ENCODE peak calls at places on chromosomes 2 and 18, in nine cellular contexts. K, S, E, J, T, O, A, N and H are unnamed samples.

GRCh38 chr2:46839045-46839444 is 76.6 kb downstream of the MCFD2 start:
- DNase-seq in K (no peak), S (peak), E (no peak), J (no peak), T (no peak), O (no peak), A (no peak), N (no peak), H (no peak)

GRCh38 chr2:234308814-234309195 is 188.1 kb downstream of the ARL4C start:
- DNase-seq in K (no peak), S (no peak), E (peak), J (peak), T (peak), O (peak), A (peak), N (peak), H (no peak)

GRCh38 chr2:37871453-37872191 is 53.5 kb upstream of the RMDN2 start:
- DNase-seq in K (no peak), S (no peak), E (peak), J (no peak), T (no peak), O (no peak), A (peak), N (no peak), H (no peak)

GRCh38 chr18:28469946-28470345 is 293.0 kb upstream of the CDH2 start:
- DNase-seq in K (no peak), S (no peak), E (no peak), J (no peak), T (no peak), O (no peak), A (no peak), N (no peak), H (no peak)

GRCh38 chr2:181466661-181467576 is 9.7 kb downstream of the ITGA4 start:
- DNase-seq in K (peak), S (peak), E (peak), J (peak), T (no peak), O (peak), A (peak), N (peak), H (no peak)

GRCh38 chr2:221451836-221452774 is 120.0 kb downstream of the EPHA4 start:
- DNase-seq in K (no peak), S (no peak), E (no peak), J (no peak), T (no peak), O (no peak), A (no peak), N (no peak), H (no peak)

GRCh38 chr2:218019411-218020060 is 16.7 kb upstream of the TNS1 start:
- DNase-seq in K (no peak), S (peak), E (peak), J (no peak), T (no peak), O (no peak), A (no peak), N (no peak), H (no peak)

GRCh38 chr2:239193426-239193825 is 207.4 kb downstream of the HDAC4 start:
- DNase-seq in K (peak), S (no peak), E (no peak), J (peak), T (no peak), O (no peak), A (no peak), N (no peak), H (no peak)

GRCh38 chr18:77234504-77235365 is 14.9 kb upstream of the GALR1 start:
- DNase-seq in K (no peak), S (no peak), E (no peak), J (no peak), T (no peak), O (no peak), A (no peak), N (no peak), H (no peak)

GRCh38 chr18:8561123-8561905 is 47.9 kb upstream of the RAB12 start:
- DNase-seq in K (no peak), S (no peak), E (no peak), J (peak), T (no peak), O (no peak), A (no peak), N (no peak), H (no peak)

GRCh38 chr2:65729246-65729645 is 296.8 kb upstream of the SPRED2 start:
- DNase-seq in K (no peak), S (no peak), E (no peak), J (no peak), T (no peak), O (no peak), A (no peak), N (no peak), H (no peak)

GRCh38 chr2:17056236-17056635 is 390.6 kb upstream of the CYRIA start:
- DNase-seq in K (no peak), S (no peak), E (no peak), J (no peak), T (no peak), O (no peak), A (no peak), N (no peak), H (no peak)

GRCh38 chr18:47777626-47778025 is 152.8 kb downstream of the SMAD2 start:
- DNase-seq in K (no peak), S (no peak), E (no peak), J (no peak), T (no peak), O (no peak), A (no peak), N (no peak), H (no peak)

GRCh38 chr2:109533823-109534222 is 79.9 kb downstream of the SEPTIN10 start:
- DNase-seq in K (no peak), S (no peak), E (no peak), J (no peak), T (no peak), O (no peak), A (no peak), N (no peak), H (no peak)

GRCh38 chr2:158619496-158619895 is 162.7 kb downstream of the PKP4 start:
- DNase-seq in K (no peak), S (no peak), E (peak), J (no peak), T (no peak), O (no peak), A (peak), N (peak), H (no peak)

GRCh38 chr2:145617906-145618305 is 1098.0 kb upstream of the ZEB2 start:
- DNase-seq in K (no peak), S (no peak), E (no peak), J (no peak), T (no peak), O (no peak), A (peak), N (no peak), H (no peak)
- TF ChIP-seq POLR2A in K (no peak), S (no peak), E (no peak), J (no peak), T (no peak), O (no peak), A (no peak), N (no peak), H (no peak)

GRCh38 chr2:15158532-15158931 is 402.6 kb downstream of the NBAS start:
- DNase-seq in K (no peak), S (no peak), E (no peak), J (no peak), T (no peak), O (no peak), A (no peak), N (no peak), H (no peak)
- TF ChIP-seq POLR2A in K (no peak), S (no peak), E (no peak), J (no peak), T (no peak), O (no peak), A (no peak), N (no peak), H (no peak)

DNA sequence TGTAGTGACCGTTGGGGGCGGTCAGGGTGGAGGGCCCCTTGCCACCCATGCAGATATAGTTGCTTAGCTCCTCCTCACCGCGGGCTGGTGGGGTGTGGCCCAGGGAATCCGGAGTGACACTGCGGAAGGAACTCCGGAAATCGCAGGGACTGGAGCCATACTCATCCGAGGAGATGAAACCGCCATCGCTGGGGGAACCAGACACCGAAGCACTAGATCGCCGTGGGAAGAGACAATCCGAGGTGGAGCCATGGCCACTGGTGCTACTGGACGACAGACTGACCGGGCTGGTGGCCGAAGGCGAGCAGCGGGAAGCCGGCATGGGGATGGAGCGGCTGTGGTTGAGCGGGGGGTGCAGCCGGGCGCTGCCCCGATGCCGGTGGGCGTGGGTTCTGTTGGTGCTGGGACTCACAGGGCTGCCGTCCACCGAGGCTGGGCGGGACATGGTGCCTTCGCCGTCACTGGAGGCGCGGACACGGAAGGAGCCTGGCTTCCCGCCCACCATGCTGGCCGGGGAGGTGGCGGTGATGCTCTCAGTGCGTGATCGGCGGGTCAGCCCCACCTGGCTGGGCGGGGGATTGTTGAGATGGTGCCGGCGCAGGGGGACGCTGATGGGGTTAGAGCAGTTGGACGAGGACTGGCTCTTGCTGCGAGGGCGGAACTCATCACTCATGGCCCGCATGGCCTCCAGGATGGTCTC is 2.2 kb downstream of the IRS1 start:
- DNase-seq in K (peak), S (peak), E (no peak), J (no peak), T (no peak), O (no peak), A (peak), N (no peak), H (no peak)
- TF ChIP-seq POLR2A in K (no peak), S (no peak), E (no peak), J (no peak), T (no peak), O (no peak), A (peak), N (no peak), H (no peak)

GRCh38 chr2:216109962-216110614 is 940 bp downstream of the XRCC5 start:
- DNase-seq in K (no peak), S (no peak), E (peak), J (no peak), T (peak), O (no peak), A (peak), N (no peak), H (no peak)

GRCh38 chr2:216108967-216109921 is at the start of gene XRCC5:
- DNase-seq in K (peak), S (peak), E (peak), J (peak), T (peak), O (peak), A (peak), N (peak), H (peak)

GRCh38 chr2:216107320-216107719 is 1.8 kb upstream of the XRCC5 start:
- DNase-seq in K (no peak), S (no peak), E (no peak), J (no peak), T (no peak), O (no peak), A (no peak), N (no peak), H (no peak)

GRCh38 chr2:216108310-216108966 is 710 bp upstream of the XRCC5 start:
- DNase-seq in K (no peak), S (no peak), E (peak), J (no peak), T (no peak), O (no peak), A (no peak), N (no peak), H (no peak)

DNA sequence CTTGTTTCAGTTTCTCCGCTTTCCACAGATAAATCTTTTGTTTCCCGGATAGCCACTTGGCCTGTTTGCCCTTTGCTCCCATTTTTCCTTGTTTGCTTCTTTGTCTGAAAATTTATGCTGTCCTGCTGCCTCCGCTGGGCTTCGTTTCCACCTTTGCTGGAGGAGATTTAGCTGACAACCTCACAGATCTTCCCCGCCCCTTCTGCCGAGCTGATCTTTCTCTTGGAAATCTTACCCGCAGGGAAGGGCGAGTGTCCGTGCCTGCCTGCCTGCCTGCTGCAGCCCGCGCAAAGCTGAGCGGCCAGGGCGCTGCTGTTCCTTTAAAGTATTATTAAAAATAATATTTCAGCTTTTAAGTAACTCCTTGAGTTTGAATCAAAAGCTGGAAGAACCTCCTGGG is 1.4 kb upstream of the XRCC5 start:
- DNase-seq in K (no peak), S (no peak), E (no peak), J (no peak), T (no peak), O (no peak), A (no peak), N (no peak), H (no peak)
- TF ChIP-seq POLR2A in K (no peak), S (no peak), E (no peak), J (no peak), T (no peak), O (no peak), A (no peak), N (no peak), H (no peak)

GRCh38 chr2:200439981-200440380 is 69.9 kb downstream of the KCTD18 start:
- DNase-seq in K (no peak), S (no peak), E (no peak), J (no peak), T (no peak), O (no peak), A (no peak), N (no peak), H (no peak)
- TF ChIP-seq POLR2A in K (no peak), S (no peak), E (no peak), J (no peak), T (no peak), O (no peak), A (no peak), N (no peak), H (no peak)

DNA sequence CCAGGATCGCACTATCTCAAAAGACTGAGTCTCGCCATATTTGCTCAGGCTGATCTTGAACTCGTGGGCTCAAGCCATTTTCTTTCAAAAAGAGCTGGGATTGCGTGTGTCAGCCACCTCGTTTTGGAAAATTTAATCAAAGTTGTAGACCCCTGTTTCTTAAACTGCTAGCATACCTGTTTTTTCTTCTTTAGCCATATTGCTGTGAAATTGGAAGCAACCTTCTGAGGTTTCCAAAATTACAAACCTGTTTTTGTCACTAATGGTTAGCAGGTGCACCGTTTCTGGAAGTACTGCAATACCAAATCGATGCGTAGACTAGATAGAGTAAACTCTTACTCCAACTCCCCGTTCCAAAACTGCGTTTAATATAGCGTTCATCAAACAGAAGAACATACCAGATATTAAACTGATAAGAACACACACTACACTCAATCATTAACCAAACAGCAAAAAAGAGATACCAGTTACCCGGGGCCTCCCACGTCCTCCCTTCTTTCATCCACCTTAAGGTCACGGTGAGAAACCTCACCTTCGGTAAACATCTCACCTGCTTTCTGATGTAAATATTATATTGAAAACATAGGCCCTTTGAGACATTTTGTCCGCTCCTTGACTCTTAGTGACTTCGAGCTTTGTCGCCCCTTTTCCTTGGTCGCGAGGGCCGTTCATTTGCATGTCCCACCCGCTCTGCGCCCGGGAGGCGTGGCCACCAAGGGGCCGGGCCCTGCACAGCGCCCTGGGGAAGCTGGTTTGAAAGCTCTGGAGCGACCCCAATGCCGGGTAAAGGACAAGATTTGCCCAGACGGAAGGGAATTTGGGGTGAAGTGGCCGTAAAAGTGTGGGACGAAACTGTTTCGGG is at the start of gene RNU2-63P:
- DNase-seq in K (peak), S (peak), E (peak), J (peak), T (peak), O (peak), A (peak), N (peak), H (peak)
- TF ChIP-seq POLR2A in K (no peak), S (no peak), E (peak), J (no peak), T (peak), O (peak), A (peak), N (peak), H (peak)

DNA sequence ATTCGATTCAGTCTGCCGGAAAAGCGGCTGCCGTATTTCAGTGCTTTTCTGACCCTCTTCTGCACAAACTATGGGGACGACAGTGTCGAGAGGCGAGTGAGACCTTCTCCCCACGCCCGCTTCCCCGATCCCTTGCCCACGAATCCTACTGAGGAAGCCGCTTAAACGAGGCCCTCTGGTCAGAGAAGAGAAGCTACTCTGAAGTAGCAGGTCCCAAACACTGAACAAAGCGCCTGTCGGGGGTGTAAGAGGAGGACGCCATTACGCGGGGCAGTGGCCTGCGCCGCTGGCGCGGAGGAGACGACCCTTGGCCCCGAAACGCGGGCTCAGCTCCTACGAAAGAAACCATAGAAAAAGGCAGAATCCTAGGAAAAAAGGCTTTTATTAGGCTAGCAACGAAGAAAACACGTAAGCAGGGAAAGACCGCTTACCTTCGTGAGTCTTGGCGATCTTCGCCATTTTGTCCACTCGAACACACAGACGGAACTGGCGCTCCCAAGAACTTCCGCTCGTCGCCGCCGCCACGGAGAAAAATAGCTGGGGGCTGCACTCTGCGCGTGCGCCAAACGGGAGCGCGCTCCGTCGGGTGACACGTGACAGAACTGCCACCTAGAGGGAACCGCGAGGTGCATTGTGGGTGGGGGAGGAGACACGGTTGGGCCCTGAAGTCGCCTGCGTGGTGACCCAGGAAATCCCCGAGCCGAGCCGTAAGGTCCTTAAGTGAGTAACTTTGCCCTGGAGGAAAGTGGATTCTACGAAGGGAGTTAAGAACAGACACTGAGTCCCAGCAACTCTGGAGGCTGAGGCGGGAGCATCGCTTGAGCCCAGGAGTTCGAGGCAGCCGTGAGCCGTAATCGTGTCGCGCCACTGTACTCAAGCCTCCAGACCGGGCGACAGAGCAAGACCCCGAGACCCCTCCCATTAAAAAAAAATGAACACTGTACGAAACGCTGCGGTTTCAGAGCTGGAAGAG is at the start of gene SF3B1:
- DNase-seq in K (peak), S (peak), E (peak), J (peak), T (peak), O (peak), A (peak), N (peak), H (peak)
- TF ChIP-seq POLR2A in K (peak), S (peak), E (peak), J (no peak), T (peak), O (peak), A (peak), N (peak), H (peak)

GRCh38 chr2:230658877-230659652 is 53.6 kb upstream of the CAB39 start:
- DNase-seq in K (no peak), S (no peak), E (peak), J (no peak), T (no peak), O (no peak), A (no peak), N (no peak), H (no peak)
- TF ChIP-seq POLR2A in K (no peak), S (no peak), E (peak), J (no peak), T (no peak), O (no peak), A (no peak), N (no peak), H (no peak)